ENCODE peak calls at places on chromosome 21, in nine cellular contexts. Z is transverse colon, D is HCT116, T is sigmoid colon, I is prostate gland, N is esophagus muscularis mucosa, E is GM12878, K is stomach, B is H1. X is an unnamed sample.

GRCh38 chr21:46161800-46162592 is 6.6 kb upstream of the FTCD start:
- DNase-seq in Z (no peak), D (no peak), T (peak), I (peak), N (no peak), E (no peak), K (no peak), B (no peak), X (no peak)

GRCh38 chr21:38850277-38850951 is 44.7 kb downstream of the ETS2 start:
- DNase-seq in Z (no peak), D (no peak), T (no peak), I (no peak), N (peak), E (no peak), K (no peak), B (no peak), X (no peak)

GRCh38 chr21:45880097-45881068 is 101.2 kb upstream of the COL6A1 start:
- DNase-seq in Z (peak), D (peak), T (peak), I (peak), N (no peak), E (no peak), K (peak), B (peak), X (peak)

GRCh38 chr21:27693376-27693775 is 726.5 kb upstream of the ADAMTS5 start:
- DNase-seq in Z (no peak), D (no peak), T (no peak), I (no peak), N (no peak), E (no peak), K (no peak), B (no peak), X (no peak)

GRCh38 chr21:26159869-26160268 is 10.7 kb downstream of the APP start:
- DNase-seq in Z (no peak), D (no peak), T (no peak), I (no peak), N (no peak), E (no peak), K (no peak), B (no peak), X (no peak)

GRCh38 chr21:45557611-45558043 is 15.4 kb upstream of the SLC19A1 start:
- DNase-seq in Z (no peak), D (no peak), T (peak), I (no peak), N (no peak), E (no peak), K (no peak), B (no peak), X (no peak)

GRCh38 chr21:43193651-43194302 is 25.0 kb downstream of the CRYAA start:
- DNase-seq in Z (no peak), D (no peak), T (peak), I (peak), N (no peak), E (no peak), K (no peak), B (no peak), X (no peak)

GRCh38 chr21:45334591-45335081 is 46.9 kb upstream of the POFUT2 start:
- DNase-seq in Z (no peak), D (no peak), T (peak), I (no peak), N (no peak), E (no peak), K (no peak), B (no peak), X (no peak)

GRCh38 chr21:15976807-15977206 is 247.0 kb downstream of the USP25 start:
- DNase-seq in Z (no peak), D (no peak), T (no peak), I (no peak), N (no peak), E (no peak), K (no peak), B (no peak), X (no peak)

GRCh38 chr21:43355196-43355924 is 71.6 kb downstream of the SIK1 start:
- DNase-seq in Z (no peak), D (no peak), T (no peak), I (no peak), N (no peak), E (no peak), K (no peak), B (no peak), X (no peak)

GRCh38 chr21:45873866-45874265 is 107.7 kb upstream of the COL6A1 start:
- DNase-seq in Z (no peak), D (no peak), T (peak), I (no peak), N (no peak), E (no peak), K (no peak), B (no peak), X (no peak)

GRCh38 chr21:26982767-26983166 is 15.9 kb upstream of the ADAMTS5 start:
- DNase-seq in Z (no peak), D (no peak), T (no peak), I (no peak), N (no peak), E (no peak), K (no peak), B (no peak), X (no peak)

GRCh38 chr21:42753804-42754203 is 100.4 kb downstream of the PDE9A start:
- DNase-seq in Z (no peak), D (no peak), T (no peak), I (no peak), N (no peak), E (no peak), K (no peak), B (no peak), X (no peak)

GRCh38 chr21:25133939-25134338 is 473.3 kb downstream of the MRPL39 start:
- DNase-seq in Z (no peak), D (no peak), T (no peak), I (no peak), N (no peak), E (no peak), K (no peak), B (no peak), X (no peak)

GRCh38 chr21:44002511-44002910 is 9.6 kb upstream of the TRAPPC10 start:
- DNase-seq in Z (no peak), D (no peak), T (no peak), I (no peak), N (no peak), E (no peak), K (no peak), B (no peak), X (no peak)

GRCh38 chr21:45544449-45545235 is 2.4 kb upstream of the SLC19A1 start:
- DNase-seq in Z (no peak), D (no peak), T (peak), I (no peak), N (no peak), E (no peak), K (peak), B (no peak), X (no peak)

GRCh38 chr21:31670065-31670464 is 10.6 kb downstream of the SOD1 start:
- DNase-seq in Z (no peak), D (no peak), T (no peak), I (no peak), N (no peak), E (no peak), K (no peak), B (no peak), X (no peak)

GRCh38 chr21:29258626-29259335 is 39.9 kb upstream of the BACH1 start:
- DNase-seq in Z (no peak), D (no peak), T (no peak), I (peak), N (no peak), E (no peak), K (no peak), B (no peak), X (no peak)

GRCh38 chr21:34614443-34614692 is 545 bp downstream of the RCAN1 start:
- DNase-seq in Z (no peak), D (no peak), T (no peak), I (no peak), N (no peak), E (no peak), K (no peak), B (no peak), X (no peak)

GRCh38 chr21:34613679-34614442 is 1.1 kb downstream of the RCAN1 start:
- DNase-seq in Z (no peak), D (no peak), T (no peak), I (peak), N (no peak), E (no peak), K (no peak), B (no peak), X (no peak)

GRCh38 chr21:34612557-34612956 is 2.4 kb downstream of the RCAN1 start:
- DNase-seq in Z (no peak), D (no peak), T (no peak), I (no peak), N (no peak), E (no peak), K (no peak), B (no peak), X (no peak)

GRCh38 chr21:34615487-34615814 is 538 bp upstream of the RCAN1 start:
- DNase-seq in Z (no peak), D (no peak), T (no peak), I (no peak), N (no peak), E (no peak), K (no peak), B (no peak), X (no peak)

DNA sequence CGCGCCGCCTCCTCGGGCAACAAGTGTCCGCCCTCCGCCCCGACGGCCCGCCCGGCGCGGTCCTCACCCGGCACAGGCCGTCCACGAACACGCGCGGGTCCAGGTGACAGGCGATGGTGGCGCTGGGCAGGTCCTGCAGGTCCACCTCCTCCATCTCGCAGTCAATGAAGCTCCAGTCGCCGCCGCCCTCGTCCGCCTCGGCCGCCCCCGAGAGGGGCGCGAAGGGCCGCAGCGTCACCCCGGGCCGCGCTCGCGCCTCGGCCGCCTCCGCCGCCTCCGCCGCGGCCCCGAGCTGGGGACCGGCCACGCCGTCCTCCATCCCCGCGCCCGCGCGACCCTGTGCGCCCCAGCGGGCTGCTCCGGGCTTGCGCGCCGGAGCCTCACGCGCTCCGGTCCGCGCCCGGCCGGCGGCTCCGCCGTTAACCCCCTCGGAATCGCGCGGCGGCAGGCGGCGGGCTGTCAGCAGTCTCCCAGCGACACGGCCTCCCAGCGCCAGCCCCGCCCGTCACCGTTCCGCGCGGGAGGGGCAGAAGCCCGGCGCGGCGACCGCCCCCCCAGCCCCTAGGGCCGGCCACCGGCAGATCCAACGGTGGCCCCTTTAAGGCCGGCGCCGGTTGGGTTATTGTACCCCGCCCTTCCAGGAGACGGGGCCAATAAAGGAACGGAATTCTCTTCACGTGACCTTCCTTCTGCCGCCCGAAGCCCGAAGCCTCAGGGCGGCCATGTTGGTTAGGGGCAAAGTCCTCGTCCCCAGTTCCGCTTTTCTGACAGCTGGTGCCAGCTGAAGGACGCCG is at the start of gene RCAN1:
- DNase-seq in Z (peak), D (peak), T (peak), I (peak), N (peak), E (peak), K (peak), B (peak), X (peak)
- TF ChIP-seq POLR2AphosphoS5 in Z (peak), D (no peak), T (no peak), I (peak), N (peak), E (no peak), K (peak), B (no peak), X (peak)

GRCh38 chr21:35925497-35925896 is 134.8 kb downstream of the SETD4 start:
- DNase-seq in Z (no peak), D (no peak), T (peak), I (peak), N (peak), E (no peak), K (peak), B (no peak), X (no peak)

GRCh38 chr21:35923971-35924370 is 136.4 kb downstream of the SETD4 start:
- DNase-seq in Z (no peak), D (no peak), T (no peak), I (no peak), N (no peak), E (no peak), K (no peak), B (no peak), X (no peak)

GRCh38 chr21:35926003-35926541 is 134.3 kb downstream of the SETD4 start:
- DNase-seq in Z (no peak), D (no peak), T (no peak), I (no peak), N (no peak), E (no peak), K (no peak), B (no peak), X (no peak)

GRCh38 chr21:35922618-35923017 is 137.7 kb downstream of the SETD4 start:
- DNase-seq in Z (no peak), D (no peak), T (no peak), I (no peak), N (no peak), E (no peak), K (no peak), B (no peak), X (no peak)

DNA sequence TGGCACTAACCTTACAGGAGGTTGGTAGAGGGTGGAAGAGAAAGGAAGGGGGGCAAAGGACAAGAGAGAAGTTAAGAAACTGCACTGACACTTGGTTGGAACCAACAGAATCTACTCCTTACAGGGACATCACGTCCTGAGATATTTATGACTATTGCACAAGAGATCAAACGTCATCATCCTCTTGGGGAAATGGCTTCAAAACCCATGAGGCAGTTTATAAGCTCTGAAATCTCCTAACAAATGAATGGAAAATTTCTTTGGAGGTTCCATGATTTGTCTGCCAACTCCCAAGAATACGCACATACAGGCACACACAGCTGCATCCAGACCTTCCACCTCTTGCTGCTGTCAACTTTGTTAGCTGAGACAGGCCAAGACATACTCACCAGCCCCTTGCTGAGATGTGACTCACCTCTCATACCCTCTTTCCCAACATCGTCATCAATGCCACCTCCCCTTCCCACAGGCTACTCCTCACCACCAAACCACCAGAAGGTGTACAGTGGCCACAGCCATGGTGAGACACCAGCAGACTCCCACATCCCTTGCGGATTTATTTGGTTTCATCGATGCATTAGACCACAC is 135.5 kb downstream of the SETD4 start:
- DNase-seq in Z (no peak), D (no peak), T (peak), I (no peak), N (peak), E (no peak), K (no peak), B (no peak), X (no peak)
- TF ChIP-seq POLR2A in Z (no peak), D (no peak), T (no peak), I (no peak), N (no peak), E (no peak), K (no peak), B (no peak), X (no peak)

GRCh38 chr21:18138507-18138906 is 106.1 kb upstream of the CHODL start:
- DNase-seq in Z (no peak), D (no peak), T (no peak), I (no peak), N (no peak), E (no peak), K (no peak), B (no peak), X (no peak)

GRCh38 chr21:18142639-18143038 is 102.0 kb upstream of the CHODL start:
- DNase-seq in Z (no peak), D (no peak), T (no peak), I (no peak), N (no peak), E (no peak), K (no peak), B (no peak), X (no peak)

GRCh38 chr21:18147678-18148077 is 97.0 kb upstream of the CHODL start:
- DNase-seq in Z (no peak), D (no peak), T (no peak), I (no peak), N (no peak), E (no peak), K (no peak), B (no peak), X (no peak)

DNA sequence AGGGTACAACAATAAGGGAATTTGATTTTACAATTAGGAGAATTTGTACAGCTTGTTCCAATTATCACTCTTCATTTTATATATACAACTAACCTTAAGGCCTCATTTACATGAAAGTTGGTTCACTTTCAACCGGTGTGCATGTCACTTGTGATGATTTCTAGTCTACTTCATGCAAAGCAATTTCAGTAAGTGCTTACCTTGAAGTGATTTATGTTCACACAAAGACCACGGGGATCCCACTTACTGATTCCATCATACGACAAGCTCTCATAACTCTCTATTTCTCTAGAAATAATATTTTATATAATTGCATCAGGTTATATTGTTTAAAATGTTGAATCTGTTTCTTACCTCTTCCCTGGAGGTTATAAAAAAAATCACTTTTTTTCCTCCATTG is 100.3 kb upstream of the CHODL start:
- DNase-seq in Z (no peak), D (no peak), T (no peak), I (no peak), N (no peak), E (no peak), K (no peak), B (no peak), X (no peak)
- TF ChIP-seq POLR2AphosphoS5 in Z (no peak), D (no peak), T (no peak), I (no peak), N (no peak), E (no peak), K (no peak), B (no peak), X (no peak)

DNA sequence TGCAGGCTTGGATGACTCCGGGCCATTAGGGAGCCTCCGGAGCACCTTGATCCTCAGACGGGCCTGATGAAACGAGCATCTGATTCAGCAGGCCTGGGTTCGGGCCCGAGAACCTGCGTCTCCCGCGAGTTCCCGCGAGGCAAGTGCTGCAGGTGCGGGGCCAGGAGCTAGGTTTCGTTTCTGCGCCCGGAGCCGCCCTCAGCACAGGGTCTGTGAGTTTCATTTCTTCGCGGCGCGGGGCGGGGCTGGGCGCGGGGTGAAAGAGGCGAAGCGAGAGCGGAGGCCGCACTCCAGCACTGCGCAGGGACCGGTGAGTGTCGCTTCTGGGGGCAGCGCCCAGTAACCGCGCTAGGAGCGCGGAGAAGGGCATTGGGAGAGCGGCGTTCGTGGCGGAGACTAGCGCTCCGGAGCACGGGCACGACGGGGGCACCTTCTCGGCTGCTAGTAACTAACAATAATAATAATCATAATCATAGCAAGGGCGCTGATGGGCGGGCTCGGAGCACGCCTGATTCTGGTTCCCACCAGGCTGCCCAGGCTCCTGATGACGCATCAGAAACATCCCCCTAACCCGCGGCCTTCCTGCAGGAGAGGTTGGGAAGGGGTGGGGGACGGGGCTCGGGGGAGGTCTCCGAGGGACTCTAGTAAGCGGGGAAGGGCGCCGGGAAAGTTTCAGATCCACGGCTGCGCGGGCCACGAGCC is at the start of gene MX1:
- DNase-seq in Z (peak), D (no peak), T (peak), I (peak), N (peak), E (peak), K (peak), B (no peak), X (peak)
- TF ChIP-seq POLR2A in Z (peak), D (no peak), T (peak), I (peak), N (peak), E (peak), K (peak), B (no peak), X (peak)

X was measured in GM12892.